ENCODE peak calls at places on chromosomes 11 and 22, in seven cellular contexts. K, N, E, B, F, T and U are unnamed samples.

GRCh38 chr11:106271686-106272085 is 194.2 kb downstream of the AASDHPPT start:
- DNase-seq in K (no peak), N (no peak), E (no peak), B (no peak), F (peak; percentile 21), T (no peak), U (no peak)

GRCh38 chr11:132082566-132082965 is 712.2 kb downstream of the NTM start:
- DNase-seq in K (no peak), N (no peak), E (no peak), B (no peak), F (no peak), T (no peak), U (no peak)

GRCh38 chr11:130070829-130071205 is 1.1 kb downstream of the APLP2 start:
- DNase-seq in K (peak; percentile 71), N (peak; percentile 22), E (peak; percentile 69), B (peak; percentile 44), F (peak; percentile 36), T (no peak), U (peak; percentile 7)

GRCh38 chr22:37448521-37449150 is 21.4 kb upstream of the ELFN2 start:
- DNase-seq in K (peak; percentile 64), N (no peak), E (no peak), B (no peak), F (no peak), T (no peak), U (no peak)

GRCh38 chr11:67032830-67033555 is 10.1 kb downstream of the SYT12 start:
- DNase-seq in K (peak; percentile 88), N (peak; percentile 68), E (no peak), B (no peak), F (peak; percentile 94), T (no peak), U (no peak)

GRCh38 chr22:19984851-19985811 is 31.5 kb downstream of the ARVCF start:
- DNase-seq in K (peak; percentile 74), N (no peak), E (no peak), B (no peak), F (no peak), T (peak; percentile 17), U (no peak)

GRCh38 chr22:19287889-19288288 is 3.6 kb downstream of the CLTCL1 start:
- DNase-seq in K (no peak), N (no peak), E (no peak), B (no peak), F (peak; percentile 86), T (no peak), U (peak; percentile 52)

GRCh38 chr22:44491666-44492405 is 6.2 kb downstream of the RTL6 start:
- DNase-seq in K (no peak), N (no peak), E (no peak), B (no peak), F (no peak), T (no peak), U (no peak)

GRCh38 chr11:56122073-56122472 is at the start of gene OR8H3:
- DNase-seq in K (no peak), N (no peak), E (no peak), B (no peak), F (no peak), T (no peak), U (no peak)

GRCh38 chr11:62071408-62071807 is 52.4 kb upstream of the INCENP start:
- DNase-seq in K (no peak), N (no peak), E (no peak), B (no peak), F (peak; percentile 22), T (no peak), U (no peak)

GRCh38 chr11:60363542-60364525 is 14.5 kb upstream of the MS4A7 start:
- DNase-seq in K (no peak), N (peak; percentile 17), E (peak; percentile 76), B (peak; percentile 75), F (peak; percentile 25), T (peak; percentile 21), U (peak; percentile 75)

GRCh38 chr22:37321288-37321687 is 39.0 kb downstream of the CYTH4 start:
- DNase-seq in K (no peak), N (no peak), E (no peak), B (no peak), F (no peak), T (no peak), U (no peak)

GRCh38 chr22:50704510-50705218 is 32.0 kb downstream of the SHANK3 start:
- DNase-seq in K (peak; percentile 76), N (no peak), E (no peak), B (no peak), F (no peak), T (peak; percentile 14), U (no peak)

GRCh38 chr22:31942091-31942490 is 2.2 kb upstream of the YWHAH start:
- DNase-seq in K (peak; percentile 59), N (no peak), E (no peak), B (no peak), F (no peak), T (no peak), U (no peak)

GRCh38 chr11:28793282-28793738 is 685.1 kb downstream of the METTL15 start:
- DNase-seq in K (no peak), N (no peak), E (peak; percentile 27), B (no peak), F (no peak), T (no peak), U (no peak)

GRCh38 chr11:13942908-13943505 is 19.5 kb upstream of the SPON1 start:
- DNase-seq in K (no peak), N (no peak), E (no peak), B (no peak), F (peak; percentile 24), T (no peak), U (no peak)

GRCh38 chr22:45978275-45978713 is 1.3 kb upstream of the WNT7B start:
- DNase-seq in K (no peak), N (no peak), E (no peak), B (no peak), F (no peak), T (no peak), U (no peak)
- H3K27ac ChIP-seq in K (no peak overlapping the region), N (no peak overlapping the region), E (no peak overlapping the region), B (no peak overlapping the region), F (no peak overlapping the region), T (no peak overlapping the region), U (no peak overlapping the region)

DNA sequence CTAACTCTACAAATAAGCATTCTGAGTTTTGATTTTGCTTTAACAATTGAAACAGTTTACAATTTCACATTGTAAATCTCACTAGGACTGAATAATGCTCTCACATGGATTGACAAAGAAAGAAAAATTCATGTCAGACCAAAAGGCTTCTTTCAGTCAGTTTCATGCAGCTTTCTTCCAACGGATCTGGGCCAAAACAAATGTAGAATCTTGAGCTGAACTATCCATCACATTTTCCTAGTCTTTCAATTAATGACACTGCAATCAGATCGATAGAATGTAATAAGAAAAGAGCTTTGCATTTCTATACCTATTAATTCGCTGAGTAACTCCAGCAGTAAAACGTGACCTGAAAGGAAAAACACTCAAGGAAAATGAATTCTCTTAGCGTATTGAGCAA is 194.7 kb upstream of the BLID start:
- DNase-seq in K (no peak), N (no peak), E (no peak), B (no peak), F (no peak), T (no peak), U (no peak)
- H3K4me1 ChIP-seq in K (no peaks in the 10 kb centered on the region), N (no peaks in the 10 kb centered on the region), E (no peaks in the 10 kb centered on the region), B (peaks cover 3% of the 10 kb centered on the region), F (peaks cover 5% of the 10 kb centered on the region), T (no peaks in the 10 kb centered on the region), U (peaks cover 18% of the 10 kb centered on the region)

GRCh38 chr11:79441159-79441875 is 487 bp upstream of the TENM4 start:
- DNase-seq in K (no peak), N (no peak), E (peak; percentile 31), B (no peak), F (peak; percentile 58), T (peak; percentile 42), U (no peak)

GRCh38 chr11:79438631-79439429 is 2.0 kb downstream of the TENM4 start:
- DNase-seq in K (no peak), N (peak; percentile 18), E (peak; percentile 63), B (peak; percentile 44), F (peak; percentile 42), T (peak; percentile 57), U (no peak)

GRCh38 chr11:79439430-79439892 is 1.4 kb downstream of the TENM4 start:
- DNase-seq in K (no peak), N (no peak), E (no peak), B (peak; percentile 21), F (peak; percentile 59), T (peak; percentile 63), U (no peak)

GRCh38 chr11:79439893-79440450 is 858 bp downstream of the TENM4 start:
- DNase-seq in K (peak; percentile 83), N (peak; percentile 23), E (peak; percentile 74), B (peak; percentile 42), F (no peak), T (peak; percentile 64), U (peak; percentile 2)

DNA sequence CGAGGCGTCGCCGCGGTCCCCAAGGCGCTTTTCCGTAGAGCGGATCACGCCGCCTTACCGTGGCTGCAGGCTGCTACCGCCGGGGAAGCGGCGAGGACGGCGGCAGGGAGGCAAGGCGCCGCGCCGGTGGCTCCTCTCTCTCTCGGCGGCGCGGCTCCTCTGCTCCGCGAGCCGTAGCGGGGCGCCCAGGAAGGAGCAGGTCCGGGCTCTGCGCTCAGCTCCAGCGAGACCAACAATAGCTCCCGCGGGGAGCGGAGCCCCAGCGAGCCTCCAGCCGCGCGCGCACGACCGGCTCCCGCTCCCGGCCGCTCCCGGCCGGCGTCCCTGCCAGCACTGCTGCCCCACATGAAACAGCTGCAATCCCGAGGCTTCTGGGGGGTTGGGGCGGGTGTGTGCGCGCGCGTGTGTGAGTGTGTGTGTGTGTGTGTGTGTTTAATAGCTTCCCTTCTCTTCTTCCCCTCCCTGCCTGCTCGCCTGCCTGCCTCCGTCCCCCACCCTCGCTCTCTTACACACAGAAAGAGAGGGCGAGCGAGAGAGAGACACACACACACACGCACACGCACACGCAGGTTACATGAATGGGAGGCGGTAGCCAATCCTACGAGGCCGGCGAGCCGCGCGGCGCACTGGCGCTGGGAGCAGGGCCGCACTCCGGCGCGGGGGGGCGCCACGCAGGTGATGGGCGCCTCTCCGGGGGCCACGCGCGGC is at the start of gene TENM4:
- DNase-seq in K (peak; percentile 83), N (peak; percentile 72), E (peak; percentile 83), B (peak; percentile 80), F (peak; percentile 92), T (peak; percentile 93), U (peak; percentile 14)
- H3K4me3 ChIP-seq in K (peak within 1 kb of the TSS; percentile 32), N (peak within 1 kb of the TSS; percentile 64), E (peak within 1 kb of the TSS; percentile 78), B (peak within 1 kb of the TSS; percentile 49), F (peak within 1 kb of the TSS; percentile 57), T (peak within 1 kb of the TSS; percentile 63), U (peak within 1 kb of the TSS; percentile 46)

DNA sequence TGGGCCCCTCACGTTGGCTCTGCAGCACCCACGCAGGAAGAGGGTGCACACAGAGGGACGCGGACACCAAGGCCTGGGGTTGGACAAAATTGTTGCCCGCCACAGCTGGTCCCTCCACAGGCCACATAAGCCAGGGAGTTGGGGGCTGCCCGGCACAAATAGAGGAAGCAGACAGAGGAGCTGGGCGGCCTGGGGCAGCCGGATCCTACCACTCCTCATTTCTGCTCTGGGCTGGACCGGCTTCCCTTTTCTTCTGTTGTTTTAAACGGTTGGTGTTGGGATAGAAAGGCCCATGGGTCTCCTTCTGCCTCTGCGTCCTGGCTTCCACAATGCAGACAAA is 36.4 kb upstream of the LINC01488 start:
- DNase-seq in K (no peak), N (no peak), E (no peak), B (no peak), F (no peak), T (no peak), U (no peak)
- H3K27ac ChIP-seq in K (peak overlapping the region; percentile 5), N (peak overlapping the region; percentile 60), E (no peak overlapping the region), B (no peak overlapping the region), F (no peak overlapping the region), T (no peak overlapping the region), U (no peak overlapping the region)

DNA sequence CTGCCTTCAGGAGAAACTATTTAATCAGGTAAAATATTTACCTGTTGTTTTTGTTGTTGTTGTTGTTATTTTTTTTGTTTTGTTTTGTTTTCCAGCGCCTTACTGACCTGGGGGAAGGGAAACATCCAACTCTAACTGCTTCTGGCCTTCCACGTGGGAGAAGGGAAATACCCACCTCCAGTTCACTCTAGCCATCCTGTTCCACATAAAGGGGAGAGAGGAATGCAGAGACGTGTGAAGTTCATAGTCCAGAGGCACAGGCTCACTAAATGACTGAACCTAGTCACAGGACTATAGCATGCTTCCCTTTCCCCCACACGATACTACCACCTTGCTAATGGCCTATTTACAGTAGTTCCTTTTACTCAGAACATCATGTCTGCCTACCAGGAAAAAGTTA is 72.4 kb upstream of the VSTM5 start:
- DNase-seq in K (no peak), N (no peak), E (no peak), B (no peak), F (no peak), T (no peak), U (no peak)
- H3K4me1 ChIP-seq in K (no peaks in the 10 kb centered on the region), N (no peaks in the 10 kb centered on the region), E (no peaks in the 10 kb centered on the region), B (no peaks in the 10 kb centered on the region), F (no peaks in the 10 kb centered on the region), T (no peaks in the 10 kb centered on the region), U (no peaks in the 10 kb centered on the region)